ENCODE peak calls at places on chromosome 3, in five cellular contexts. Z, H, E, T and F are unnamed samples.

GRCh38 chr3:195596648-195597628 is 13.2 kb upstream of the APOD start:
- DNase-seq in Z (no peak), H (no peak), E (no peak), T (no peak), F (no peak)

GRCh38 chr3:108489776-108490175 is 20.6 kb downstream of the MYH15 start:
- DNase-seq in Z (no peak), H (no peak), E (peak; percentile 56), T (no peak), F (peak; percentile 56)

GRCh38 chr3:73766599-73767378 is 142.0 kb upstream of the PDZRN3 start:
- DNase-seq in Z (no peak), H (no peak), E (no peak), T (no peak), F (peak; percentile 84)

GRCh38 chr3:23611737-23612295 is 193.9 kb upstream of the UBE2E1 start:
- DNase-seq in Z (peak; percentile 87), H (no peak), E (peak; percentile 36), T (peak; percentile 47), F (peak; percentile 52)

GRCh38 chr3:24657870-24658535 is 163.4 kb upstream of the THRB start:
- DNase-seq in Z (no peak), H (no peak), E (peak; percentile 49), T (no peak), F (peak; percentile 26)

GRCh38 chr3:141399200-141399599 is 30.9 kb downstream of the ZBTB38 start:
- DNase-seq in Z (no peak), H (no peak), E (no peak), T (no peak), F (peak; percentile 82)

GRCh38 chr3:177934001-177934891 is 602.0 kb upstream of the KCNMB2 start:
- DNase-seq in Z (no peak), H (no peak), E (no peak), T (no peak), F (peak; percentile 85)

GRCh38 chr3:181615666-181616065 is 96.1 kb upstream of the SOX2 start:
- DNase-seq in Z (no peak), H (no peak), E (no peak), T (no peak), F (no peak)

GRCh38 chr3:16262195-16262594 is 2.5 kb downstream of the DPH3 start:
- DNase-seq in Z (no peak), H (no peak), E (no peak), T (no peak), F (no peak)

GRCh38 chr3:124202754-124203153 is 210.8 kb upstream of the ROPN1 start:
- DNase-seq in Z (peak; percentile 79), H (no peak), E (no peak), T (peak; percentile 36), F (no peak)

GRCh38 chr3:14587733-14588360 is 47.7 kb upstream of the GRIP2 start:
- DNase-seq in Z (no peak), H (peak; percentile 62), E (peak; percentile 77), T (no peak), F (peak; percentile 42)

GRCh38 chr3:147816770-147817169 is 407.6 kb downstream of the ZIC1 start:
- DNase-seq in Z (peak; percentile 42), H (no peak), E (no peak), T (no peak), F (peak; percentile 5)

GRCh38 chr3:151296226-151296625 is 17.9 kb upstream of the P2RY14 start:
- DNase-seq in Z (no peak), H (no peak), E (no peak), T (no peak), F (no peak)

GRCh38 chr3:108097326-108098035 is 6.7 kb upstream of the CD47 start:
- DNase-seq in Z (no peak), H (no peak), E (no peak), T (no peak), F (no peak)

DNA sequence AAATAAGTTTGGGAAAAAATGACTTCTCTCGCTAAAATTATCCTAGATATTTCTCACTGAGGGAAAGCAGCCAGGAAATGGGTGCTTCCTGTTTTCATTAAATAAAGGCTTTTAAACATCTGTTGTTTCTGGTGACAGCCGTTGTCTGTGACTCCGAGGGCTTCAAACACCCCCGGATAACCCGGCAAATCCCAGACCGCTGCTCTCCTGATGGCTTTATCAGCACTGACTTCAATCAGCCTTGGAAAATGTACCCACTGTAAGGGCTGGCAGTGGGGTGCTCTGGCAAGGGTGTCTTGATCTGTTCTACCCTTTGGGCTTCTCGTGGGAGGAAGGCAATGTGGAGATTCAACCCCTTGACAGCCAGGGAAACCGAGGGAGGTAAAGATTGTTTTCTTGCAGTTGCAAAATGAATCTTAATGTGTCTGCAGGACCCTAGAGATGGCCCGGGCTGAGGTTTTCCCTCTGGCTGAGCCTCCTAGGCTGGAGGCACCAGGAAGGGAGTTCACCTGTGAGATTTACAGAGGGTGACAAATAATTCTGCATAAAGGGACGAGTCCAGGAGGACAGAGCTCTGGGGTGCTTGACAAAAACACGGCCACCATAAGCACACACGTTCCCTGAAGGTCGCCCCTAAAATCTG is 33.6 kb upstream of the SEC13 start:
- DNase-seq in Z (no peak), H (no peak), E (no peak), T (no peak), F (peak; percentile 28)
- H3K4me3 ChIP-seq in Z (peak overlapping the region; percentile 14), H (no peak overlapping the region), E (no peak overlapping the region), T (no peak overlapping the region), F (no peak overlapping the region)

GRCh38 chr3:157752952-157753351 is 249.7 kb upstream of the VEPH1 start:
- DNase-seq in Z (no peak), H (no peak), E (no peak), T (no peak), F (no peak)

GRCh38 chr3:157753753-157754152 is 250.5 kb upstream of the VEPH1 start:
- DNase-seq in Z (no peak), H (no peak), E (no peak), T (no peak), F (no peak)

GRCh38 chr3:157754415-157754814 is 251.2 kb upstream of the VEPH1 start:
- DNase-seq in Z (no peak), H (no peak), E (no peak), T (no peak), F (no peak)

GRCh38 chr3:157755254-157755653 is 252.0 kb upstream of the VEPH1 start:
- DNase-seq in Z (no peak), H (no peak), E (no peak), T (no peak), F (no peak)
- TF ChIP-seq CTCF in Z (no peak), H (peak; percentile 34), E (peak; percentile 2), T (no peak), F (peak; percentile 36)

GRCh38 chr3:27723803-27724458 is 1.8 kb upstream of the EOMES start:
- DNase-seq in Z (no peak), H (no peak), E (no peak), T (no peak), F (no peak)

GRCh38 chr3:27720899-27721716 is 1.0 kb downstream of the EOMES start:
- DNase-seq in Z (no peak), H (no peak), E (peak; percentile 64), T (no peak), F (no peak)

GRCh38 chr3:27724459-27725197 is 2.5 kb upstream of the EOMES start:
- DNase-seq in Z (no peak), H (no peak), E (no peak), T (no peak), F (no peak)

GRCh38 chr3:27721717-27722564 is at the start of gene EOMES:
- DNase-seq in Z (no peak), H (no peak), E (peak; percentile 36), T (no peak), F (no peak)

GRCh38 chr3:27722957-27723802 is 1.1 kb upstream of the EOMES start:
- DNase-seq in Z (no peak), H (no peak), E (no peak), T (no peak), F (no peak)
- H3K4me3 ChIP-seq in Z (peak overlapping the region; percentile 64), H (peak overlapping the region; percentile 74), E (no peak overlapping the region), T (no peak overlapping the region), F (no peak overlapping the region)

GRCh38 chr3:122094693-122095092 is 39.5 kb downstream of the CD86 start:
- DNase-seq in Z (no peak), H (no peak), E (no peak), T (no peak), F (no peak)

GRCh38 chr3:122094125-122094524 is 39.0 kb downstream of the CD86 start:
- DNase-seq in Z (no peak), H (no peak), E (no peak), T (no peak), F (no peak)

GRCh38 chr3:122088519-122088918 is 33.4 kb downstream of the CD86 start:
- DNase-seq in Z (no peak), H (no peak), E (no peak), T (no peak), F (no peak)

GRCh38 chr3:122091602-122092006 is 36.4 kb downstream of the CD86 start:
- DNase-seq in Z (no peak), H (no peak), E (no peak), T (no peak), F (no peak)

GRCh38 chr3:122092460-122093165 is 37.5 kb downstream of the CD86 start:
- DNase-seq in Z (peak; percentile 16), H (no peak), E (peak; percentile 75), T (no peak), F (peak; percentile 50)
- TF ChIP-seq CTCF in Z (peak; percentile 23), H (peak; percentile 56), E (peak; percentile 73), T (no peak), F (peak; percentile 57)

GRCh38 chr3:185365281-185366211 is 2.6 kb downstream of the MAP3K13 start:
- DNase-seq in Z (no peak), H (no peak), E (peak; percentile 68), T (peak; percentile 84), F (no peak)

GRCh38 chr3:185362850-185363661 is at the start of gene MAP3K13:
- DNase-seq in Z (peak; percentile 68), H (no peak), E (peak; percentile 95), T (peak; percentile 87), F (peak; percentile 83)

GRCh38 chr3:185363662-185364203 is 797 bp downstream of the MAP3K13 start:
- DNase-seq in Z (no peak), H (no peak), E (peak; percentile 49), T (no peak), F (no peak)

GRCh38 chr3:185366913-185367312 is 4.0 kb downstream of the MAP3K13 start:
- DNase-seq in Z (no peak), H (no peak), E (no peak), T (no peak), F (no peak)

GRCh38 chr3:185361920-185362319 is 1.0 kb upstream of the MAP3K13 start:
- DNase-seq in Z (no peak), H (no peak), E (peak; percentile 48), T (no peak), F (peak; percentile 8)
- H3K4me3 ChIP-seq in Z (no peak overlapping the region), H (no peak overlapping the region), E (no peak overlapping the region), T (no peak overlapping the region), F (no peak overlapping the region)

DNA sequence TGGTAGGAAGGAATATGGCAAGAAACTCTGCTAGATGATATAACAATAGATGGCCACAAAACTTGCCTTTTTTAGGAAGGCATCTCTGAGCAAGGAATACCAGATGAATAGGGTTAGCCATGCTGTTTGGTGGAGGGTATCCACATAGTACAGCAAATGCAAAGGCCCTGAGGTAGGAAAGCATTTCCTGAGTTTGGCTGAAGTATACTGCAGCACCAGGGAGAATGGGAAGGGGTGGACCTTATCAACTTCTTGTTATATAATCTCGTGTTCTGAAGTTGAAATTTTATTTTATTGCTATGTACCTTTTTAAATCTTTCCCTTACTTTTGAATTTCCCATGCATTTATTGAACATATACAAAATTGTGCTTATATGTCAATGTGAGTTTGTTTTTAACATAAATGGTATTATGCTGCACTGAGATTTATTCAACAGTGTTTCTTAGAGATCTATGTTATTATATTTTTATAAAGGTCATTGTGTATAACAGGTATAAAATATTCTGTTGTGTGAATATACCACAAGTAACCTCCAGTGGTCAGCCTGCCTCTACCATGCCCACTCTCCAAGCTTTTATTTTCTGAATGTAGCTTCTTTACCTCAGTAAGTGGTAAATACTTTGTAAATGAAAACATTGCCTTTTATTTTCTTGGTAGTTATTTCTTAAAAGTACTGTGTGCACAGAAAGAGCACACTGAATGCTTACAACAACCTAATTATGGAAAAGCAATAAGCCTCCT is 2.8 kb upstream of the KAT2B start:
- DNase-seq in Z (no peak), H (no peak), E (no peak), T (no peak), F (no peak)
- TF ChIP-seq CTCF in Z (no peak), H (no peak), E (no peak), T (no peak), F (no peak)